ENCODE peak calls at places on chromosomes 16 and 17, in eight cellular contexts. L is SK-N-SH; K is Peyer's patch; U is naive thymus-derived CD4-positive, alpha-beta T cell; N is mammary epithelial cell; M is heart right ventricle; C is body of pancreas; X is mucosa of descending colon. T is an unnamed sample.

GRCh38 chr17:49071106-49071505 is 61.5 kb upstream of the B4GALNT2 start:
- DNase-seq in L (no peak), K (no peak), U (no peak), N (no peak), M (no peak), C (no peak), X (no peak), T (no peak)

GRCh38 chr17:58324409-58325288 is 3.9 kb downstream of the TSPOAP1 start:
- DNase-seq in L (peak; percentile 97), K (no peak), U (no peak), N (no peak), M (no peak), C (peak; percentile 68), X (peak; percentile 78), T (no peak)

GRCh38 chr16:22372882-22373661 is 1.3 kb downstream of the CDR2 start:
- DNase-seq in L (no peak), K (no peak), U (no peak), N (no peak), M (no peak), C (no peak), X (no peak), T (no peak)

GRCh38 chr16:50680556-50680893 is 587 bp downstream of the SNX20 start:
- DNase-seq in L (no peak), K (no peak), U (no peak), N (no peak), M (no peak), C (no peak), X (no peak), T (no peak)

GRCh38 chr16:11639925-11640899 is 28.0 kb upstream of the SNN start:
- DNase-seq in L (no peak), K (peak; percentile 83), U (no peak), N (peak; percentile 95), M (peak; percentile 89), C (peak; percentile 79), X (no peak), T (peak; percentile 67)

GRCh38 chr16:64469906-64470702 is 651.8 kb downstream of the CDH11 start:
- DNase-seq in L (no peak), K (no peak), U (no peak), N (no peak), M (no peak), C (no peak), X (no peak), T (no peak)

GRCh38 chr16:46649571-46649970 is 28.4 kb upstream of the SHCBP1 start:
- DNase-seq in L (no peak), K (peak; percentile 66), U (no peak), N (no peak), M (peak; percentile 40), C (peak; percentile 18), X (no peak), T (no peak)

GRCh38 chr16:48580925-48581500 is 29.0 kb downstream of the N4BP1 start:
- DNase-seq in L (no peak), K (no peak), U (no peak), N (no peak), M (no peak), C (no peak), X (no peak), T (no peak)

GRCh38 chr16:72560617-72561016 is 388.7 kb upstream of the PMFBP1 start:
- DNase-seq in L (no peak), K (no peak), U (no peak), N (no peak), M (no peak), C (no peak), X (no peak), T (no peak)

GRCh38 chr16:50525716-50526115 is 22.5 kb upstream of the NKD1 start:
- DNase-seq in L (no peak), K (no peak), U (no peak), N (no peak), M (no peak), C (no peak), X (no peak), T (no peak)

GRCh38 chr17:1764274-1764673 is 2.4 kb downstream of the SERPINF1 start:
- DNase-seq in L (no peak), K (peak; percentile 94), U (peak; percentile 71), N (peak; percentile 88), M (peak; percentile 66), C (no peak), X (peak; percentile 77), T (no peak)

GRCh38 chr16:89375021-89375420 is 115.3 kb downstream of the ANKRD11 start:
- DNase-seq in L (no peak), K (peak; percentile 84), U (no peak), N (no peak), M (no peak), C (no peak), X (no peak), T (no peak)

GRCh38 chr17:75155191-75155601 is 884 bp upstream of the JPT1 start:
- DNase-seq in L (no peak), K (peak; percentile 22), U (no peak), N (peak; percentile 19), M (no peak), C (no peak), X (no peak), T (no peak)

DNA sequence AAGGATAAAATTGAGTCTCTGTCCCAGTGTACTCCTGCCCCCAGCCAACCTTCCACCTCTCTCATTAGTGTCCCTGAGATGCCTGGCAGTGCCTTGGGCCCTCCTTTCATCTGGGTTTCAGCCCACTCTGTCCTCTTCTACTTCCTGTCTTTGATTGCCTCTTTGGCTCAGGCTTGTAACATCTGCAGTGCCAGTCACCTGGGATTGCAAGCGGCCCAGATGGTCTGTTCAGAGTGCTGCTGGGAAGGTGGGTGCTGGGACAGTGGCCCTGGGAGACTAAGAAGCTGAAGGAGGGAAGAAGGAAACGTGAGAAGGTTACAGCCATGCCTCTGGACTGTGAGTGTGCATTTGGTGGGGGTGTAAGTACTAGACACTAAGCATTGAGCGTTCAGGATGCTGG is 2177.4 kb downstream of the TP53TG3F start:
- DNase-seq in L (no peak), K (no peak), U (no peak), N (no peak), M (no peak), C (no peak), X (no peak), T (no peak)
- H3K9me3 ChIP-seq in L (no peaks in the 10 kb centered on the region), K (no peaks in the 10 kb centered on the region), U (no peaks in the 10 kb centered on the region), N (peaks cover 14% of the 10 kb centered on the region), M (no peaks in the 10 kb centered on the region), C (no peaks in the 10 kb centered on the region), X (peaks cover 71% of the 10 kb centered on the region), T (no peaks in the 10 kb centered on the region)

GRCh38 chr17:78079253-78079652 is 49.3 kb downstream of the TMC6 start:
- DNase-seq in L (no peak), K (no peak), U (no peak), N (no peak), M (peak; percentile 29), C (no peak), X (no peak), T (no peak)
- H3K36me3 ChIP-seq in L (peaks cover 63% of the 10 kb centered on the region), K (no peaks in the 10 kb centered on the region), U (peaks cover 21% of the 10 kb centered on the region), N (peaks cover 1% of the 10 kb centered on the region), M (no peaks in the 10 kb centered on the region), C (peaks cover 24% of the 10 kb centered on the region), X (peaks cover 5% of the 10 kb centered on the region), T (peaks cover 69% of the 10 kb centered on the region)

GRCh38 chr17:72876413-72876812 is 216.1 kb downstream of the SLC39A11 start:
- DNase-seq in L (no peak), K (no peak), U (no peak), N (no peak), M (no peak), C (no peak), X (no peak), T (no peak)

GRCh38 chr17:72878975-72879660 is 213.4 kb downstream of the SLC39A11 start:
- DNase-seq in L (no peak), K (no peak), U (no peak), N (no peak), M (no peak), C (no peak), X (no peak), T (no peak)

GRCh38 chr17:72877348-72877747 is 215.1 kb downstream of the SLC39A11 start:
- DNase-seq in L (no peak), K (no peak), U (no peak), N (no peak), M (no peak), C (no peak), X (no peak), T (no peak)

GRCh38 chr17:72883351-72883750 is 209.1 kb downstream of the SLC39A11 start:
- DNase-seq in L (no peak), K (no peak), U (no peak), N (no peak), M (no peak), C (no peak), X (no peak), T (no peak)

DNA sequence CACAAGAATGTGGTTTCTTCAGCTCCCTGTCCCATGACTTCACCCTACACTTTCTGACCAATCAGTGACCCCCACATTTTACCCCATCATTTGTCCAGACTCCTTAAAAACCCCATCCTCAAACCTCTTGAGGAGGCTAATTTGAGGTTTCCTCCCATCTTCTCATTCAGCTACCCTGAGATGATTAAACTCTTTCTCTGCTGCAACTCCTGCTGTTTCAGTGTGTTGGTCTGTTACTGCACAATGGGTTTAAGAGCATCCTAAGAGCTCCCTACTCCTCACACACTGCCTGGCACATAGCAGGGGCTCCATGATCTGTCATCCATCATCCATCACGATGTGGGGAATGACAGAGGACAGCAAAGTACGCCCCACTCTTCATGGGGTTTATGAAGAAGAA is 212.6 kb downstream of the SLC39A11 start:
- DNase-seq in L (no peak), K (no peak), U (no peak), N (no peak), M (no peak), C (no peak), X (no peak), T (no peak)
- H3K9me3 ChIP-seq in L (peaks cover 10% of the 10 kb centered on the region), K (no peaks in the 10 kb centered on the region), U (no peaks in the 10 kb centered on the region), N (peaks cover 18% of the 10 kb centered on the region), M (peaks cover 6% of the 10 kb centered on the region), C (peaks cover 11% of the 10 kb centered on the region), X (peaks cover 43% of the 10 kb centered on the region), T (peaks cover 6% of the 10 kb centered on the region)

GRCh38 chr16:87667946-87668345 is 65.6 kb downstream of the JPH3 start:
- DNase-seq in L (no peak), K (no peak), U (no peak), N (no peak), M (no peak), C (no peak), X (no peak), T (no peak)

GRCh38 chr16:87671221-87671620 is 68.9 kb downstream of the JPH3 start:
- DNase-seq in L (no peak), K (no peak), U (no peak), N (peak; percentile 8), M (no peak), C (no peak), X (no peak), T (no peak)

GRCh38 chr16:87671715-87672270 is 69.5 kb downstream of the JPH3 start:
- DNase-seq in L (no peak), K (peak; percentile 55), U (no peak), N (no peak), M (no peak), C (no peak), X (no peak), T (no peak)

GRCh38 chr16:87667443-87667842 is 65.1 kb downstream of the JPH3 start:
- DNase-seq in L (no peak), K (no peak), U (no peak), N (no peak), M (no peak), C (no peak), X (no peak), T (no peak)

DNA sequence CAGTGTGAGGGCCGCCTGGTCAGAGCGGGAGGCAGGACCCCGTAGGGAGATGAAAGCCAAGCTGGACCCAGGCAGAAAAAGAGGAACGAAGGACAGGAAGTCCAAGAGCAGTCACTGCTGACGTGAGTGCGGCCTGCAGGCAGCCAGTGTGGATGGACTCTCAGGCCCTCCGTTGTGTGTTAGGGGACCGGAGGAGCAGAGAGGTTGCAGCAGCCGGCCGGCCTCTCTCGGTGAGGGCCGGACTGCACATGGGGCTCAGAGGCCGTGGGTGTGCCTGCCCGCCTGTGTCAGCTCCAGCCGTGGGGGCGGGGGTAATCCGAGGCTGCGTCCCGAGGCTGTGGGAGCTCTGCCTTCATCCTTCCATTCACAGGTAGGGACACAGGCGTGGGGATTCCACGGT is 67.4 kb downstream of the JPH3 start:
- DNase-seq in L (no peak), K (no peak), U (no peak), N (no peak), M (no peak), C (no peak), X (no peak), T (no peak)
- H3K36me3 ChIP-seq in L (no peaks in the 10 kb centered on the region), K (no peaks in the 10 kb centered on the region), U (no peaks in the 10 kb centered on the region), N (no peaks in the 10 kb centered on the region), M (no peaks in the 10 kb centered on the region), C (no peaks in the 10 kb centered on the region), X (no peaks in the 10 kb centered on the region), T (no peaks in the 10 kb centered on the region)